ENCODE peak calls at places on chromosomes 6 and 20, in seven cellular contexts. A is PC-3, M is WERI-Rb-1, Q is breast epithelium, J is spleen, C is fibroblast of lung, P is SK-N-SH. K is an unnamed sample.

GRCh38 chr20:1813674-1814635 is 81.3 kb upstream of the SIRPA start:
- DNase-seq in A (no peak), M (no peak), Q (no peak), J (no peak), C (peak), P (peak), K (no peak)

GRCh38 chr20:21373436-21373835 is 23.9 kb downstream of the NKX2-4 start:
- DNase-seq in A (no peak), M (no peak), Q (no peak), J (no peak), C (no peak), P (no peak), K (no peak)

GRCh38 chr6:8014947-8015346 is 49.2 kb downstream of the BLOC1S5 start:
- DNase-seq in A (peak), M (no peak), Q (no peak), J (no peak), C (no peak), P (no peak), K (no peak)

GRCh38 chr6:138331444-138331843 is 46.3 kb upstream of the SMIM28 start:
- DNase-seq in A (no peak), M (no peak), Q (no peak), J (no peak), C (no peak), P (no peak), K (no peak)

GRCh38 chr6:25311251-25311910 is 32.2 kb downstream of the CARMIL1 start:
- DNase-seq in A (peak), M (no peak), Q (no peak), J (no peak), C (peak), P (no peak), K (peak)

GRCh38 chr6:118808794-118809668 is 84.9 kb upstream of the ASF1A start:
- DNase-seq in A (no peak), M (no peak), Q (no peak), J (no peak), C (no peak), P (no peak), K (no peak)

GRCh38 chr6:10383312-10384063 is 31.4 kb downstream of the TFAP2A start:
- DNase-seq in A (peak), M (peak), Q (peak), J (no peak), C (no peak), P (peak), K (no peak)

GRCh38 chr6:137148291-137149076 is 25.0 kb downstream of the IL22RA2 start:
- DNase-seq in A (peak), M (no peak), Q (no peak), J (no peak), C (peak), P (no peak), K (peak)

GRCh38 chr20:4195499-4195898 is 180.1 kb upstream of the RNF24 start:
- DNase-seq in A (peak), M (peak), Q (no peak), J (peak), C (peak), P (peak), K (no peak)

GRCh38 chr6:134394141-134394648 is 76.3 kb upstream of the SGK1 start:
- DNase-seq in A (no peak), M (no peak), Q (no peak), J (no peak), C (no peak), P (no peak), K (no peak)

GRCh38 chr6:37131104-37131959 is 38.6 kb upstream of the PIM1 start:
- DNase-seq in A (no peak), M (peak), Q (peak), J (no peak), C (peak), P (peak), K (no peak)

GRCh38 chr6:25387483-25387882 is 108.3 kb downstream of the CARMIL1 start:
- DNase-seq in A (no peak), M (no peak), Q (no peak), J (no peak), C (no peak), P (no peak), K (no peak)

GRCh38 chr20:46308258-46309157 is at the start of gene CDH22:
- DNase-seq in A (peak), M (peak), Q (no peak), J (no peak), C (peak), P (peak), K (no peak)

GRCh38 chr6:4974962-4975361 is 28.9 kb downstream of the RPP40 start:
- DNase-seq in A (no peak), M (no peak), Q (no peak), J (no peak), C (no peak), P (no peak), K (no peak)

GRCh38 chr6:148760568-148761531 is 14.0 kb downstream of the UST start:
- DNase-seq in A (no peak), M (peak), Q (peak), J (peak), C (peak), P (no peak), K (peak)

GRCh38 chr6:11229267-11230043 is 3.0 kb downstream of the NEDD9 start:
- DNase-seq in A (peak), M (no peak), Q (no peak), J (no peak), C (no peak), P (no peak), K (no peak)

GRCh38 chr6:154632121-154632520 is 101.1 kb upstream of the SCAF8 start:
- DNase-seq in A (no peak), M (no peak), Q (no peak), J (no peak), C (no peak), P (no peak), K (no peak)

GRCh38 chr20:25165128-25165527 is 30.4 kb upstream of the ENTPD6 start:
- DNase-seq in A (no peak), M (no peak), Q (no peak), J (no peak), C (no peak), P (no peak), K (no peak)

GRCh38 chr6:111057074-111057752 is 30.1 kb upstream of the SLC16A10 start:
- DNase-seq in A (peak), M (peak), Q (no peak), J (no peak), C (peak), P (peak), K (no peak)

GRCh38 chr6:167553716-167554115 is 228.8 kb downstream of the TTLL2 start:
- DNase-seq in A (no peak), M (no peak), Q (no peak), J (no peak), C (no peak), P (no peak), K (no peak)

GRCh38 chr20:49287555-49288249 is 9.8 kb upstream of the ZNFX1 start:
- DNase-seq in A (peak), M (no peak), Q (no peak), J (no peak), C (peak), P (no peak), K (no peak)
- H3K27ac ChIP-seq in A (peak), M (no peak), Q (peak), J (peak), C (peak), P (peak), K (peak)

GRCh38 chr6:128888444-128889175 is 5.7 kb downstream of the LAMA2 start:
- DNase-seq in A (no peak), M (no peak), Q (no peak), J (no peak), C (no peak), P (no peak), K (no peak)
- TF ChIP-seq CTCF in A (no peak), M (no peak), Q (no peak), J (no peak), C (no peak), P (no peak), K (no peak)

GRCh38 chr20:14404515-14404914 is 67.1 kb upstream of the FLRT3 start:
- DNase-seq in A (no peak), M (no peak), Q (no peak), J (no peak), C (no peak), P (no peak), K (no peak)
- H3K27ac ChIP-seq in A (no peak), M (no peak), Q (no peak), J (no peak), C (no peak), P (no peak), K (no peak)

GRCh38 chr20:63974402-63975200 is 4.8 kb downstream of the SAMD10 start:
- DNase-seq in A (peak), M (no peak), Q (peak), J (no peak), C (peak), P (peak), K (no peak)
- TF ChIP-seq CTCF in A (no peak), M (no peak), Q (no peak), J (no peak), C (no peak), P (no peak), K (no peak)

GRCh38 chr20:59920944-59921343 is 12.5 kb downstream of the SYCP2 start:
- DNase-seq in A (peak), M (no peak), Q (no peak), J (no peak), C (no peak), P (no peak), K (no peak)
- H3K27ac ChIP-seq in A (peak), M (no peak), Q (no peak), J (no peak), C (no peak), P (no peak), K (no peak)

K was measured in brain microvascular endothelial cell.